ENCODE peak calls at places on chromosomes 11 and 22, in five cellular contexts. Y, K, W, F and B are unnamed samples.

GRCh38 chr22:41713004-41713403 is 13.7 kb downstream of the MEI1 start:
- DNase-seq in Y (no peak), K (no peak), W (no peak), F (no peak), B (no peak)

GRCh38 chr22:30609260-30610185 is 2.5 kb downstream of the TCN2 start:
- DNase-seq in Y (no peak), K (peak; percentile 60), W (peak; percentile 41), F (no peak), B (no peak)

GRCh38 chr11:30406978-30407762 is 84.3 kb downstream of the ARL14EP start:
- DNase-seq in Y (peak; percentile 64), K (peak; percentile 21), W (no peak), F (no peak), B (no peak)

GRCh38 chr22:29784451-29785361 is 17.5 kb downstream of the UQCR10 start:
- DNase-seq in Y (no peak), K (peak; percentile 49), W (no peak), F (no peak), B (no peak)

GRCh38 chr11:69497221-69497787 is 15.8 kb downstream of the LINC01488 start:
- DNase-seq in Y (peak; percentile 82), K (peak; percentile 76), W (no peak), F (peak; percentile 8), B (no peak)

GRCh38 chr11:89327885-89328284 is 150.2 kb downstream of the TYR start:
- DNase-seq in Y (peak; percentile 3), K (no peak), W (no peak), F (no peak), B (no peak)

GRCh38 chr11:85643255-85643654 is 4.5 kb upstream of the TMEM126A start:
- DNase-seq in Y (no peak), K (no peak), W (no peak), F (no peak), B (no peak)

GRCh38 chr11:14566331-14567063 is 46.3 kb upstream of the PSMA1 start:
- DNase-seq in Y (no peak), K (no peak), W (no peak), F (no peak), B (no peak)

GRCh38 chr11:3203221-3204043 is 15.2 kb downstream of the MRGPRG start:
- DNase-seq in Y (peak; percentile 84), K (peak; percentile 89), W (no peak), F (no peak), B (no peak)

GRCh38 chr22:41915035-41915782 is at the start of gene SHISA8:
- DNase-seq in Y (peak; percentile 79), K (peak; percentile 82), W (peak; percentile 54), F (no peak), B (no peak)

GRCh38 chr11:122976734-122977454 is 4.7 kb downstream of the BSX start:
- DNase-seq in Y (peak; percentile 73), K (peak; percentile 81), W (no peak), F (no peak), B (no peak)

GRCh38 chr11:1822648-1823375 is 12.0 kb upstream of the SYT8 start:
- DNase-seq in Y (no peak), K (no peak), W (no peak), F (no peak), B (no peak)

GRCh38 chr11:70568504-70569172 is 170.3 kb downstream of the CTTN start:
- DNase-seq in Y (peak; percentile 71), K (peak; percentile 96), W (no peak), F (no peak), B (no peak)

GRCh38 chr11:2830886-2831285 is 54.7 kb downstream of the CDKN1C start:
- DNase-seq in Y (no peak), K (no peak), W (no peak), F (no peak), B (no peak)

GRCh38 chr11:46856605-46857339 is 10.7 kb upstream of the CKAP5 start:
- DNase-seq in Y (no peak), K (no peak), W (no peak), F (no peak), B (no peak)

GRCh38 chr22:46104170-46104880 is 46.0 kb upstream of the PPARA start:
- DNase-seq in Y (no peak), K (no peak), W (no peak), F (no peak), B (no peak)

GRCh38 chr22:30000566-30000965 is 79.7 kb upstream of the HORMAD2 start:
- DNase-seq in Y (no peak), K (no peak), W (no peak), F (no peak), B (no peak)

GRCh38 chr11:110809800-110810199 is 97.6 kb upstream of the ARHGAP20 start:
- DNase-seq in Y (no peak), K (no peak), W (no peak), F (no peak), B (no peak)

GRCh38 chr11:128551641-128552335 is 35.6 kb downstream of the ETS1 start:
- DNase-seq in Y (no peak), K (no peak), W (peak; percentile 69), F (no peak), B (no peak)

DNA sequence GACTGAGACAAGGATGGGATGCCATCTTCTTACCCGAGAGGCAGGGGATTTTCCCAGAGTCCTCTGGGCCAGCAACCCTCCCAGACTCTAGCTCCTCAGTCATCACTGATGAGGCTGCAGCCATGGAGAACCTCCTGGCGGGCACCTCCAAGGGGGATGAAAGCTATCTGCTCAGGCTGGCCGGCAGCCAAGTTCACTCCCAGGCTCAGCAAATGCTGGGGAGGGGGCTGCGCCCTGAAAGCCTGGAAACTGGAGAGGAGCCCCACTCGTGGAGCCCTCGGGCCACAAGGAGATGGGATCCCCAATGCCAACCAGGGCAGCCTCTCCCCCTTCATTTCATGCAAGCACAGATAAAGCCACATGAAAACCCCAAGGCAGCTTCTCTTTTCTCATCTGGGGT is 75.0 kb downstream of the CACNA1I start:
- DNase-seq in Y (no peak), K (no peak), W (no peak), F (no peak), B (no peak)
- H3K4me3 ChIP-seq in Y (no peak overlapping the region), K (no peak overlapping the region), W (no peak overlapping the region), F (no peak overlapping the region), B (no peak overlapping the region)

GRCh38 chr22:50001388-50002231 is 11.0 kb downstream of the IL17REL start:
- DNase-seq in Y (peak; percentile 64), K (peak; percentile 57), W (no peak), F (no peak), B (no peak)

GRCh38 chr22:50000587-50001387 is 11.8 kb downstream of the IL17REL start:
- DNase-seq in Y (no peak), K (peak; percentile 55), W (no peak), F (no peak), B (no peak)

GRCh38 chr22:49998718-49999062 is 13.9 kb downstream of the IL17REL start:
- DNase-seq in Y (no peak), K (no peak), W (no peak), F (no peak), B (no peak)

GRCh38 chr22:49999063-49999900 is 13.3 kb downstream of the IL17REL start:
- DNase-seq in Y (peak; percentile 80), K (peak; percentile 99), W (no peak), F (no peak), B (no peak)

DNA sequence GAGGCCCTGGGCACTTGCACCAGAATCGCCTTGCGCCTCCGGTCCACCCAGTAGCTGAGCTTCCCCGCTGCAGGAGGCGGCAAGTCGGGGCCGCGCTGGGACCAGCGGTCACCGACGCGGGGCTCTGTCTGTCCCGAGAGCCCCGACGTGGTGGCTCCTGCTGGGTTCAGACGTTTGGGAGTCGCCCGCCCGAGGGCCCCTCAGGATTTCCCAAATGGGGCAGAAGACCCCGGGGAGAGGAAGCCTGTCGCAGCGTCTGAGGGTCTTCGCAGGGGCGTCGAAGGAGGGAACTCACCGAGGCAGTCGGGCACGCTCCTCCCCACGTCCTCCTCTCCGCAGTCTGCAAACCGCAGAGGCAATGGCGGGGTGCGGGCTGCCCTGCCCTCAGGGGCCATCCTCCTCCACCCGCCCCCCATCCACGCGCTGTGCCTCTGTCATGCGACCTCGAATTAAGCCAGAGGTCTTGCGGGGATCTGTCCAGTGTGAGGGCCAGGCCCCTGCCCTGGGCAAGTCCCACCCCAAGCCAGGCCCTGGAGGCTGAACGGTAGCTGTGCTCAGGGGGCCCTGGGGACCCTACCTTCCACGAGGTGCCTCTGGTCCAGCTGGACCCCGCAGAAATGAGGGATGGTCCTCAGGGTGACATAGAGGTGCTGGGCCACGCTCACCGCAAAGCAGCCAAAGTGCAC is 12.5 kb downstream of the IL17REL start:
- DNase-seq in Y (no peak), K (peak; percentile 82), W (no peak), F (no peak), B (no peak)
- H3K4me3 ChIP-seq in Y (peak overlapping the region; percentile 45), K (peak overlapping the region; percentile 53), W (no peak overlapping the region), F (no peak overlapping the region), B (no peak overlapping the region)

GRCh38 chr11:112016765-112017356 is 8.3 kb upstream of the DLAT start:
- DNase-seq in Y (no peak), K (no peak), W (no peak), F (no peak), B (no peak)
- H3K4me3 ChIP-seq in Y (no peak overlapping the region), K (no peak overlapping the region), W (no peak overlapping the region), F (no peak overlapping the region), B (no peak overlapping the region)

GRCh38 chr11:125165111-125165663 is 636 bp downstream of the PKNOX2 start:
- DNase-seq in Y (peak; percentile 65), K (peak; percentile 81), W (no peak), F (no peak), B (no peak)

GRCh38 chr11:125165664-125166346 is 1.3 kb downstream of the PKNOX2 start:
- DNase-seq in Y (peak; percentile 61), K (peak; percentile 78), W (no peak), F (no peak), B (no peak)

GRCh38 chr11:125163431-125164011 is 1.0 kb upstream of the PKNOX2 start:
- DNase-seq in Y (peak; percentile 86), K (peak; percentile 77), W (no peak), F (no peak), B (no peak)

GRCh38 chr11:125164091-125164421 is 495 bp upstream of the PKNOX2 start:
- DNase-seq in Y (no peak), K (no peak), W (no peak), F (no peak), B (no peak)

DNA sequence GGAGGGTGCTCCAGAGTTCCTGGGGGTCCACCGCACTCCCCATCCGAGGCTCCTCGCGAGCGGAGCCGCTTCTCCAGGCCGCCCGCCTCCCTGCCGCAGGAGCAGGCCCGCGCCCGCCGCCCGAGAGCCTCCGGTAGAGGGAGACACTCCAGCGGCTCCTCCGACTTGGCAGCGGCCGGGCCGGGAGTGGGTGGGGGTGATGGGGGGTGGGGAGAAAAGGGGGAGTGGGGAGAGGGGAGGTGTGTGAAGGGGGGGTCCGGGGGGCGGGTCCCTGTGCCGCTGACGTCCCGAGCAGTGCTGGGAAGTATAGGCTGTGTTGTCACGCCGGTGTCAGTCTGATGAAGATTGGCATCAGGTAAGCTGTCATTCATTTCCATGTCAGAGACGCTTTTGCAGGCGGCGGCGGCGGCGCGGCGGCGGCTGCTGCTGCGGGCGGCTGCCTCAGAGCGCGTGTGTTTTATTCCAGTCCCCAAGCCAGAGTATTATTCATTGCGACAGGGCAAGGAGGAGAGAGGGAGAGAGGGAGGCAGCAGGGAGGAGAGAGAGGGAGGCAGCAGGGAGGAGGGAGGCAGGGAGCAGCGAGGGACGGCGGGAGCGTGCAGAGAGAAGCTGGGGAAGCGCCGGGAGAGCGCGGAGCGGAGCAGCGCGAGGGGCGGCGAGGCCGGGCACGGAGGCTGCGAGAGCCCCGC is at the start of gene PKNOX2:
- DNase-seq in Y (peak; percentile 94), K (peak; percentile 96), W (peak; percentile 50), F (no peak), B (peak; percentile 10)
- H3K4me3 ChIP-seq in Y (peak within 1 kb of the TSS; percentile 88), K (peak within 1 kb of the TSS; percentile 54), W (no peak within 1 kb of the TSS), F (peak within 1 kb of the TSS; percentile 44), B (peak within 1 kb of the TSS; percentile 35)